ENCODE peak calls at places on chromosomes 16 and 17, in ten cellular contexts. X is MM.1S, L is upper lobe of right lung, H is left ventricle myocardium inferior, W is RWPE1, B is cardiac fibroblast, D is spleen, J is WTC11, Z is HFFc6, U is choroid plexus epithelial cell. G is an unnamed sample.

GRCh38 chr17:64129765-64130558 is at the start of gene ERN1:
- DNase-seq in X (peak; percentile 90), L (peak; percentile 98), H (peak; percentile 95), W (peak; percentile 90), B (peak; percentile 95), D (peak; percentile 99), J (peak; percentile 89), Z (peak; percentile 89), U (peak; percentile 96), G (peak; percentile 96)

GRCh38 chr17:61489719-61490490 is 37.7 kb downstream of the TBX4 start:
- DNase-seq in X (no peak), L (no peak), H (no peak), W (no peak), B (no peak), D (peak; percentile 58), J (no peak), Z (no peak), U (no peak), G (no peak)

GRCh38 chr17:44307387-44308186 is 814 bp upstream of the RUNDC3A start:
- DNase-seq in X (no peak), L (no peak), H (no peak), W (peak; percentile 82), B (peak; percentile 13), D (peak; percentile 73), J (peak; percentile 76), Z (no peak), U (no peak), G (no peak)

GRCh38 chr17:61405686-61406542 is 6.3 kb downstream of the TBX2 start:
- DNase-seq in X (no peak), L (peak; percentile 59), H (peak; percentile 13), W (no peak), B (peak; percentile 35), D (no peak), J (peak; percentile 22), Z (no peak), U (no peak), G (peak; percentile 86)

GRCh38 chr16:29664133-29664912 is 1.3 kb downstream of the SPN start:
- DNase-seq in X (no peak), L (peak; percentile 74), H (no peak), W (no peak), B (no peak), D (peak; percentile 89), J (no peak), Z (no peak), U (no peak), G (no peak)

GRCh38 chr17:81429353-81429774 is 34.1 kb downstream of the BAHCC1 start:
- DNase-seq in X (no peak), L (peak; percentile 89), H (peak; percentile 86), W (peak; percentile 73), B (peak; percentile 67), D (peak; percentile 83), J (no peak), Z (peak; percentile 43), U (peak; percentile 76), G (no peak)

GRCh38 chr16:61148930-61149329 is 887.3 kb downstream of the CDH8 start:
- DNase-seq in X (peak; percentile 54), L (no peak), H (no peak), W (peak; percentile 0), B (no peak), D (no peak), J (no peak), Z (no peak), U (no peak), G (no peak)

GRCh38 chr17:54524501-54524900 is 376.2 kb upstream of the TOM1L1 start:
- DNase-seq in X (no peak), L (no peak), H (no peak), W (no peak), B (no peak), D (no peak), J (no peak), Z (no peak), U (no peak), G (no peak)

GRCh38 chr16:57667069-57667525 is 1.0 kb upstream of the ADGRG3 start:
- DNase-seq in X (no peak), L (no peak), H (no peak), W (no peak), B (no peak), D (no peak), J (no peak), Z (no peak), U (no peak), G (peak; percentile 68)
- TF ChIP-seq CTCF in X (no peak), L (no peak), H (no peak), W (no peak), B (no peak), D (no peak), J (no peak), Z (no peak), U (no peak), G (no peak)

GRCh38 chr16:87060026-87060986 is 256.9 kb downstream of the C16orf95 start:
- DNase-seq in X (peak; percentile 20), L (no peak), H (no peak), W (no peak), B (peak; percentile 82), D (no peak), J (no peak), Z (peak; percentile 11), U (peak; percentile 89), G (no peak)
- TF ChIP-seq CTCF in X (no peak), L (no peak), H (peak; percentile 31), W (no peak), B (peak; percentile 45), D (no peak), J (no peak), Z (peak; percentile 35), U (peak; percentile 69), G (peak; percentile 63)

DNA sequence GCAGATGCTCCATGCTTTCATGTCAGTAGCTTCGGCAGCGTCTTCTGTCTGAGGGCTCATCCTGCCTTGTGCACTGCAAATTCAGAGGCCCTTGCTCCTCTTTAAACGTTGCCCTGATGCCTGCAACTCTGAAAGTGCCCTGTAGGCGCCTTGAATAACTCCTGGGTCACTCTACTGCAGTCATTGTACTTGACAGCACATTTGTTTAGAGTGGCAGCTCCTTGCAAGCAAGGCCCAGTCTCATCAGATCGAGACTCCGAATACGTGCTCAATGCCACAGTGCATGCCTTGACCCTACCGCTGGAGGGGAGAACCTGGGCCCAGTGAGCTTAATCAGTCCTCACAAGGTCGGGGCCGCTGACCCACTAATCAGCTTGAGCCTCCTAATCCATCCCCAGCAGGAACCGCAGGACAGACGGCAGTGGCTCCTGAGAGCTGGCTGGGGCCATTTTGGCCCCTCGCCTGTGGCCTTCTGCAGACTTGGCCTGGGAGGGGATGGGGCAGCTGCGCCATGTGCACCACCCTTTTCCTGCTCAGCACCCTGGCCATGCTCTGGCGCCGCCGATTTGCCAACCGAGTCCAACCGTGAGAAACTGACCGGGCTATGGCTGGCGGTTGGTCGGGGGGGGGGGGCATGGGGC is at the start of gene PRCD:
- DNase-seq in X (no peak), L (no peak), H (peak; percentile 17), W (no peak), B (no peak), D (peak; percentile 74), J (no peak), Z (no peak), U (no peak), G (peak; percentile 72)
- TF ChIP-seq CTCF in X (no peak), L (no peak), H (no peak), W (no peak), B (no peak), D (no peak), J (no peak), Z (peak; percentile 40), U (no peak), G (no peak)

DNA sequence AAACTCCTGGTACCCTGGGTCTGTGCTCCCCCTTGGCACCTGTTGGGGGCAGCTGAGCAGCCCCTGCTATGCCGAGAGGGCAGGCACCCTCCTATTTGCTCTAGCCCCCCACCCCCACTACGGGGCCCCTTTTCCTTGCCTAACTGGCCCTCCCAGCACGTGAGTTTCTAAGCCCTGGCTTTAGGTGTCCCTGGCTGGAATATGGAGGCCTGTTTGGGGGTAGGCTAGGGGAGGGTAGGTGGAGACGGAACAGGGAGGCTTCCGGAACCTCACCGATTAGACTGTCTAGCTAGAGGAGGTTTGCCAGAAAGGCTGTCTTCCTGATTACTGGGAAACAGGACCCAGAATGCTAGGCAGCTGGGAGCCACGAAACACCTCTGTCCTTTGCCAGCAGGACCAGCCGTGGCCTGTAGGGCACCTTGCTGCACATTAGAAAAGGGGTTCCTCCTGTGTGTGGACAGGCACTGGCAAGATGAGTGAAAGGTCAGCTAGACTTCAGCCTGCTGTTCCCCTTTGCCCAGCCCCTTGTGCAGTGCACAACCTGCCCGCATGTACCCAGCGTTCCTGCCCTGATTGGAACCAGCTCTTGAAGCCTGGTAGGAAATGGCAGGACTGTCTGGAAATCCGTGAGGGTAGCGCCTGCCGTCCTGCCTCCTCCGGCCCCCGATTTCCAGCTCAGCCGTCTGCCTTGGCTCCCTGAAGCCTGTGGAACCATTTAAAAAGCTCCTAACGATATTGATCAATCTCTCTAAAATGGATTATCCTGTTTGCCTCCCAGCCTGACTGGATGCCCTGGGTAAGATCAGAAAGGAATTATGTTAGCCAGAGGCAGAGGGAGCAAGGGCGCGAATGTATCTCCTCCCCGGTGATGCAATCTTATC is 83.4 kb upstream of the GSE1 start:
- DNase-seq in X (no peak), L (no peak), H (no peak), W (no peak), B (no peak), D (no peak), J (no peak), Z (no peak), U (no peak), G (no peak)
- TF ChIP-seq CTCF in X (no peak), L (peak; percentile 14), H (peak; percentile 27), W (no peak), B (no peak), D (no peak), J (no peak), Z (no peak), U (peak; percentile 8), G (no peak)

GRCh38 chr17:7133424-7133823 is 18.8 kb upstream of the ASGR2 start:
- DNase-seq in X (peak; percentile 45), L (peak; percentile 76), H (peak; percentile 39), W (no peak), B (peak; percentile 14), D (peak; percentile 81), J (peak; percentile 63), Z (no peak), U (no peak), G (no peak)
- TF ChIP-seq CTCF in X (peak; percentile 57), L (peak; percentile 37), H (no peak), W (no peak), B (peak; percentile 39), D (peak; percentile 31), J (no peak), Z (peak; percentile 67), U (peak; percentile 37), G (peak; percentile 55)

DNA sequence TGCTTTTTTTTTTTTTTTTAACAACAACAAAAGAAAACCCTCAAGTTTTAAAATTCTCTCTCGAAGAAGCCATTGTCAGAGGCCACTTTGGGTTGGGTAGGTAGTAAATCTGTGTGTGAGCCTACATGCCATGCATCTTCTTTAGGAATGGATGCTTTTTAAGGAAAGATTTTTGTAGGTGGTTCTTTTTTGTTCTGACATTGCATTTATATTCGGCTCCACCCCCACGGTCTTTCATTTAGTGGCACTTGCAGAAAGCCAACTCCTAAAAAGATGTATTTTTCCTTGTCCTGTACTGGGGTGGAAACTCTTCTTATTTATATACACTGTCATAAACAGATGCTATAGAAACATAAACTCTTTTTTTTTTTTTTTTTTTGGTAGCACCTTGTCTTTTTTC is 35.1 kb downstream of the KCNJ2 start:
- DNase-seq in X (no peak), L (no peak), H (no peak), W (no peak), B (no peak), D (no peak), J (no peak), Z (no peak), U (no peak), G (no peak)
- TF ChIP-seq CTCF in X (no peak), L (no peak), H (no peak), W (no peak), B (no peak), D (no peak), J (no peak), Z (no peak), U (no peak), G (no peak)

G was measured in chondrocyte.